ENCODE peak calls at places on chromosome 19, in five cellular contexts. B, S, D, O and T are unnamed samples.

GRCh38 chr19:13404236-13404635 is 102.0 kb downstream of the CACNA1A start:
- ATAC-seq in B (no peak), S (no peak), D (no peak), O (no peak), T (no peak)

GRCh38 chr19:12623361-12624031 is 12.8 kb downstream of the ZNF791 start:
- ATAC-seq in B (no peak), S (no peak), D (no peak), O (no peak), T (no peak)

GRCh38 chr19:41859213-41859617 is 840 bp upstream of the RPS19 start:
- ATAC-seq in B (no peak), S (no peak), D (no peak), O (no peak), T (no peak)

GRCh38 chr19:47598407-47599349 is 10.3 kb upstream of the BICRA start:
- ATAC-seq in B (no peak), S (peak; percentile 44), D (no peak), O (no peak), T (peak; percentile 62)

GRCh38 chr19:47330466-47330869 is 1.5 kb upstream of the C5AR2 start:
- ATAC-seq in B (no peak), S (peak; percentile 55), D (peak; percentile 48), O (no peak), T (peak; percentile 66)

GRCh38 chr19:53521373-53522202 is 16.4 kb upstream of the ZNF331 start:
- ATAC-seq in B (peak; percentile 15), S (peak; percentile 24), D (peak; percentile 58), O (no peak), T (no peak)

GRCh38 chr19:42683917-42684513 is 56.3 kb downstream of the PSG3 start:
- ATAC-seq in B (no peak), S (no peak), D (no peak), O (no peak), T (no peak)

GRCh38 chr19:30131246-30131645 is 189.2 kb downstream of the URI1 start:
- ATAC-seq in B (no peak), S (no peak), D (no peak), O (no peak), T (no peak)

GRCh38 chr19:50383307-50383851 is 768 bp upstream of the POLD1 start:
- ATAC-seq in B (peak; percentile 43), S (no peak), D (no peak), O (peak; percentile 36), T (no peak)

GRCh38 chr19:39082745-39083598 is 1.2 kb upstream of the ACP7 start:
- ATAC-seq in B (no peak), S (no peak), D (no peak), O (no peak), T (no peak)

GRCh38 chr19:44653977-44654784 is 10.5 kb downstream of the PVR start:
- ATAC-seq in B (peak; percentile 99), S (peak; percentile 83), D (peak; percentile 75), O (peak; percentile 82), T (no peak)

GRCh38 chr19:42066075-42066754 is 3.8 kb downstream of the GRIK5 start:
- ATAC-seq in B (peak; percentile 49), S (no peak), D (no peak), O (peak; percentile 66), T (no peak)

GRCh38 chr19:3149526-3150505 is 14.0 kb downstream of the GNA15 start:
- ATAC-seq in B (peak; percentile 24), S (no peak), D (no peak), O (no peak), T (no peak)

GRCh38 chr19:3146677-3147100 is 10.9 kb downstream of the GNA15 start:
- ATAC-seq in B (peak; percentile 80), S (no peak), D (peak; percentile 71), O (peak; percentile 88), T (no peak)

GRCh38 chr19:3148503-3148902 is 12.7 kb downstream of the GNA15 start:
- ATAC-seq in B (no peak), S (no peak), D (no peak), O (no peak), T (no peak)

GRCh38 chr19:3150739-3151329 is 15.0 kb downstream of the GNA15 start:
- ATAC-seq in B (no peak), S (no peak), D (no peak), O (no peak), T (no peak)

DNA sequence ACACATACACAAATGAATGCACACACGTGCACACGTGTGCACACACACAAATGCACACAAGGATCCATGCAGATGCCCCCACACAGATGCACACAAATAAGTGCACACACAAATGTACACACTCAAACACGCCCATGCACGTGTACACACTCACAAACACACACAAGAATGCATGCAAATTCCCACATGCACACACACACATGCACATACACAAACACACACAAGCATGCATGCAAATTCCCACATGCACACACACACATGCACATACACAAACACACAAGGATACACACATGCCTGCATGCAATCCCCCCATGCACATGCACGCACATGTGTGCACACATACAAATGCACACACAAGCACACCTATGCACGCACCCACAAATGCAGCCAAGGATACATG is 13.3 kb downstream of the GNA15 start:
- ATAC-seq in B (no peak), S (no peak), D (no peak), O (no peak), T (no peak)
- TF ChIP-seq EP300 in B (no peak), S (no peak), D (no peak), O (no peak), T (no peak)

GRCh38 chr19:45876161-45876410 is 9.9 kb downstream of the IRF2BP1 start:
- ATAC-seq in B (peak; percentile 81), S (no peak), D (peak; percentile 5), O (peak; percentile 64), T (no peak)
- H3K4me3 ChIP-seq in B (no peak overlapping the region), S (no peak overlapping the region), D (peak overlapping the region; percentile 69), O (no peak overlapping the region), T (peak overlapping the region; percentile 44)

DNA sequence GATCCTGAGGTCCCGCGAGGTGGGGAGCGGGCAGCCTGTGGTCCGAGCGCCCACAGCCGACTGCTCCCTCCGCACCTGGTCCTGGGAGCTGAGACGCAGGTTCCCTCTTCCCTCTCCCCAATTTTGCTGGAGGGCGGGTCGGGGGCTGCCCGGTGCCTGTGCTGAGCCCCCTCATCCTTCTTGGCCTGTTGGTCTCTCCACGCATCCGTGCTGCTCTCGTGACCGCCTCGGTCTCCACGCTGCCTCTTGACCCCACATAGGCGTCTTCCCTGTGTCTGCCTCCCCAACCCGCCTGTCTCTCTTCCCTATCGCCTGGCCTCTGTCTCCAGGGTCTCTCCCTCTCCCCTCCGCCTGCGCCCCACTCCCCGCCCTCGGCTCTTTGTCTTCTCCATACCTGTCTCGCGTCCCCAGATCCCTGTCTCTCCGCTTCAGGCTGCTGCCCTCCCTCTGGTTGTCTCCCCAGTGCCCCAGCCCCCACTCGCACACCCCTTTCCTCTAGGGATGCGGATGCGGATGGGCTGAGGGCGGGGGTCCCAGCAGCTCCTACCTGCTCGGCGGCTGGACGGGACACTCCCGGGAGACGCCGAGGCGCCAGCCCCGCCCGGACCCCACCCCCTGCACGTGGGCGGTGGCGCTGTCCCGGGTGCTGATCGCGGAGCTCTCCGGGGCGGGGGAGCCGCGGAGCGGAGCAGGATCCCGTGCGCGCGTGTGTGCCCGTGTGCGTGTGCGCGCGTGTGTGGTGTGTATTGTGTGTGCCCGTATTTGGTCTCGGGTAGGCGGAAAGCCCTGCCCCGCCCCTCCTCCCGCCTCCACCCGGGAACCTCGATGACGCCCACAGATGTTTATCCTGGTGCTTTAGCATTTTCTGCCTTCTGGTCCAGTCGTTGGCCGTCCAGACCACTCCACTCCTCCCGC is at the start of gene SYT5:
- ATAC-seq in B (peak; percentile 60), S (peak; percentile 63), D (peak; percentile 56), O (peak; percentile 85), T (peak; percentile 60)
- H3K27me3 ChIP-seq in B (no peaks in the 10 kb centered on the region), S (peaks cover 61% of the 10 kb centered on the region), D (peaks cover 3% of the 10 kb centered on the region), O (no peaks in the 10 kb centered on the region), T (peaks cover 100% of the 10 kb centered on the region)

DNA sequence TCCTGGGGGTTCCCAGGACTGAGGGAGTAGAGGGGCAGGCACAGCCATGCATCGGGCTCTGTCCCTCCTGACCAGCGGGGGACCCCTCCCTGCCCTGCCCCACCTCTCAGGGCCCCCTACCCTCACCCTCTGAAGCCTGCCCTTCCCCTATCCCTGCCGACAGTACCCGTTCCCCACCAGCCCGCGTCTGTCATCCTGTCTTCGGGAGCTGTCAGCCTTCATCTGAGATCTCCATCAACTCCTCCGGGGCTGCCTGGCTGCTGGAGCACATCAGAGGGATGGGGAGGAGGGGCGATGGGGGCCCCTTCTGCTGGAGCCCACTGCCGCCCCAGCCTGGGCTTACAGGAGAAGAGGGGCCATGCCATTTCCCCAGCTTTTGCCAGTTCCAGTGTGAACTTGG is 6.2 kb upstream of the SHD start:
- ATAC-seq in B (no peak), S (peak; percentile 43), D (no peak), O (no peak), T (no peak)
- TF ChIP-seq EP300 in B (no peak), S (no peak), D (no peak), O (no peak), T (no peak)

GRCh38 chr19:45885556-45886426 is at the start of gene IRF2BP1:
- ATAC-seq in B (peak; percentile 71), S (peak; percentile 89), D (peak; percentile 32), O (peak; percentile 77), T (peak; percentile 91)

GRCh38 chr19:45886427-45887310 is 728 bp upstream of the IRF2BP1 start:
- ATAC-seq in B (peak; percentile 75), S (peak; percentile 93), D (peak; percentile 46), O (peak; percentile 74), T (peak; percentile 91)

GRCh38 chr19:45889210-45889885 is 3.4 kb upstream of the IRF2BP1 start:
- ATAC-seq in B (no peak), S (no peak), D (no peak), O (peak; percentile 1), T (no peak)

GRCh38 chr19:45884682-45885555 is 1.0 kb downstream of the IRF2BP1 start:
- ATAC-seq in B (peak; percentile 3), S (no peak), D (peak; percentile 20), O (peak; percentile 31), T (no peak)

DNA sequence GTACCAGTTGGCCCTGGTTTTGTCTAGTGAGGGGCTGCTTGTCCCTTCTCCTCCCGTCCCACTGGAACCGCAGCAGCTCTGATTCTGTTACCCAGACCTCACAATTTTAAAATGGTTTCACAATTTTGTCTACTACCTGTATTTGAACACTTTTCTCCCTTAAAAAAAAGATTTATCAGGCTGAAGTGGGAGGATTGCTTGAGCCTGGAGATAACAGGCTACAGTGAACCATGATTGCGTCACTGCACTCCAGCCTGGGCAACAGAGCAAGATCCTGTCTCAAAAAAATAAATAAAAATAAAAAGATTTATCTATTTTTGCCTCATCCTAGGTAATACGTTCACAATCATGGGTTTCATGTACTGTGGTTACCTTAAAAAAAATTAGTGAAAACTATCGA is 1.4 kb upstream of the IRF2BP1 start:
- ATAC-seq in B (no peak), S (no peak), D (no peak), O (no peak), T (no peak)
- H3K4me3 ChIP-seq in B (peak overlapping the region; percentile 68), S (peak overlapping the region; percentile 84), D (peak overlapping the region; percentile 80), O (peak overlapping the region; percentile 58), T (peak overlapping the region; percentile 47)

GRCh38 chr19:7202888-7203287 is 91.3 kb downstream of the INSR start:
- ATAC-seq in B (no peak), S (no peak), D (no peak), O (no peak), T (no peak)

GRCh38 chr19:7200739-7201138 is 93.5 kb downstream of the INSR start:
- ATAC-seq in B (no peak), S (no peak), D (no peak), O (no peak), T (no peak)

GRCh38 chr19:7199613-7200533 is 94.3 kb downstream of the INSR start:
- ATAC-seq in B (peak; percentile 15), S (no peak), D (peak; percentile 58), O (no peak), T (no peak)

GRCh38 chr19:7197760-7198696 is 96.2 kb downstream of the INSR start:
- ATAC-seq in B (peak; percentile 89), S (peak; percentile 97), D (peak; percentile 84), O (peak; percentile 98), T (peak; percentile 93)

GRCh38 chr19:7203317-7203716 is 90.9 kb downstream of the INSR start:
- ATAC-seq in B (no peak), S (no peak), D (no peak), O (no peak), T (no peak)
- H3K27me3 ChIP-seq in B (no peaks in the 10 kb centered on the region), S (no peaks in the 10 kb centered on the region), D (no peaks in the 10 kb centered on the region), O (peaks cover 33% of the 10 kb centered on the region), T (no peaks in the 10 kb centered on the region)

GRCh38 chr19:51784922-51785690 is 9.9 kb upstream of the FPR3 start:
- ATAC-seq in B (peak; percentile 22), S (peak; percentile 65), D (no peak), O (peak; percentile 81), T (peak; percentile 93)
- TF ChIP-seq EP300 in B (no peak), S (no peak), D (no peak), O (peak; percentile 77), T (no peak)